ENCODE peak calls at places on chromosomes 4 and X, in five cellular contexts. W, A, L, U and E are unnamed samples.
A peak's percentile ranks its signal among the peaks of the same experiment; 100 is the strongest.

GRCh38 chr4:2977116-2978097 is 14.0 kb downstream of the GRK4 start:
- DNase-seq in U (no peak), A (no peak), W (no peak), L (no peak), E (no peak)

GRCh38 chr4:139663561-139664138 is 2.0 kb upstream of the MGST2 start:
- DNase-seq in A (no peak), U (no peak), W (no peak), L (no peak), E (no peak)

GRCh38 chr4:136687118-136687517 is 845.2 kb downstream of the PCDH18 start:
- DNase-seq in U (no peak), L (no peak), W (no peak), A (no peak), E (no peak)

GRCh38 chrX:151711787-151712186 is 4.0 kb upstream of the FATE1 start:
- DNase-seq in A (peak; percentile 32), L (no peak), W (no peak), U (no peak), E (no peak)

GRCh38 chrX:71225661-71226060 is 2.6 kb downstream of the GJB1 start:
- DNase-seq in L (no peak), A (no peak), U (no peak), W (no peak), E (no peak)

GRCh38 chrX:46381630-46382029 is 163.6 kb downstream of the ZNF674 start:
- DNase-seq in L (no peak), U (no peak), A (no peak), W (no peak), E (no peak)

GRCh38 chrX:48945517-48946348 is 11.7 kb downstream of the OTUD5 start:
- DNase-seq in U (peak; percentile 46), L (no peak), W (peak; percentile 75), A (peak; percentile 32), E (peak; percentile 23)

GRCh38 chrX:109537324-109537665 is 651 bp downstream of the NXT2 start:
- DNase-seq in A (no peak), U (no peak), W (no peak), L (peak; percentile 4), E (no peak)

GRCh38 chrX:103404225-103405008 is 28.1 kb downstream of the BEX3 start:
- DNase-seq in U (peak; percentile 52), A (peak; percentile 57), L (peak; percentile 33), W (peak; percentile 62), E (no peak)

GRCh38 chrX:110135618-110136017 is 132.7 kb downstream of the TMEM164 start:
- DNase-seq in A (no peak), L (no peak), W (no peak), U (no peak), E (no peak)

GRCh38 chr4:37780444-37781133 is 45.9 kb upstream of the PGM2 start:
- DNase-seq in L (no peak), U (no peak), A (no peak), W (no peak), E (no peak)

GRCh38 chr4:122003335-122003734 is 51.5 kb upstream of the TRPC3 start:
- DNase-seq in U (no peak), A (no peak), L (no peak), W (peak; percentile 60), E (no peak)
- TF ChIP-seq CTCF in U (peak; percentile 58), A (no peak), L (peak; percentile 32), W (peak; percentile 64), E (peak; percentile 39)

DNA sequence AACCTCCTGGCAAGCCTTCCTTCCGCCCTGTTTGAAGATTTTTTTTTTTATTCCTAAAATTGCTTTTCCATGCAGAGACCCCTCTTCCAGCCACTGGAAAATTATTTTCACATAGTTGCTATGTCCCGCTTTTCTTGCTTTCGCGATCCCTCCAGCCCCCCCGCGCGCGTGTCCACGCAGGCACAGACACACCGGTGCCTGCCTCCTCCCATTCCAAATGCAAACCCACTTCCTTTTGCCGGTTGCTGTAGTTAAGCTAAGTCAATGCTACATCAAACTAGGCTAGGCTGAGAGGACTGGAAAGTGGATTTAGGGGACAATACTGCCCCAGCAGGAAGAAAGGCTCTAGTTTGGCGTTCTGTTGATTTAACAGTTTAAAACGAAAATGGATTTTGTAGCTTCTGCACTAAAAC is 111.0 kb downstream of the DHX15 start:
- DNase-seq in L (no peak), A (peak; percentile 26), U (peak; percentile 43), W (peak; percentile 25), E (no peak)
- TF ChIP-seq CTCF in L (no peak), A (no peak), U (peak; percentile 13), W (no peak), E (peak; percentile 20)

DNA sequence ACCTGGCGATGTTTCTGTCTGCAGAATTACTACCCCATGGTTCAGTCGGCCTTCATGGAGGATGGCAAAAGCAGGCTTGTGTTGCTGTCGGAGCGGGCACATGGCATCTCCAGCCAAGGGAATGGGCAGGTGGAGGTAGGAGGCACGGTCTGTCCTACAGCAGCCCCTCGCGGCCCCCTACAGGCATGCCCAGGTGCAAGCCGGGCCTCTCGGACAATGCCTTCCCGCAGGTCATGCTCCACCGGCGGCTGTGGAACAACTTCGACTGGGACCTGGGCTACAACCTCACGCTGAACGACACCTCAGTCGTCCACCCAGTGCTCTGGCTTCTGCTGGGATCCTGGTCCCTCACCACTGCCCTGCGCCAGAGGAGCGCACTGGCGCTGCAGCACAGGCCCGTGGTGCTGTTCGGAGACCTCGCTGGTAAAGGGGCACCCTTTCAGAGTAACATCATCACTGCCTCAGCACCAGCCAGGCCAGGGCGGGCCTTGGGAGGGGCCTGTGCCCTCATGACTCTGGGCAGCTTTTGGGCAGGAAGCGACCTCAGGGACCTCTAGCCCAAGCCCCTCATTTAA is 29.5 kb upstream of the MRFAP1 start:
- DNase-seq in A (no peak), L (no peak), U (no peak), W (no peak), E (no peak)
- TF ChIP-seq CTCF in A (no peak), L (no peak), U (no peak), W (no peak), E (no peak)

GRCh38 chr4:143458966-143459365 is 54.5 kb upstream of the SMARCA5 start:
- DNase-seq in A (no peak), L (no peak), W (no peak), U (no peak), E (no peak)

GRCh38 chr4:143455211-143455610 is 58.3 kb upstream of the SMARCA5 start:
- DNase-seq in A (no peak), L (no peak), W (no peak), U (no peak), E (no peak)
- TF ChIP-seq CTCF in A (no peak), L (no peak), W (no peak), U (no peak), E (no peak)

DNA sequence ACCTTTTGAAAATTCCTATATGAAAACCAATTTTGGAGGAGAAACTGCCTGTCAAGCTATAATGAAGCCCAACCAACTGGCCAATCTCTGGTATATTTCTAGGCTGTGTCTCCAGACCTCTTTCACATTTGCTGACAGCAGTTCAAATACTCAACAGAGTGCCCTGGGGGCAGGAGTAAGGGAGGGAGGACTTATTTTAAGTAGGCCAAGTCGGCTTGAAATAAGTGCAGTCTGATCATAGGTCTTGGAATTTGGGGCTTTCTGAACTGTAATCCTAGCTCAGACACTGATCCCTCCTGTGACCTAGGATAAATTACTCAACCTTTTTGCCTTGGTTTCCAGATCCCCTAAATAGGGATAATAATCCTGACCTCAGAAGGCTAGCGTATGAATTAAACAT is 59.4 kb upstream of the SLC7A11 start:
- DNase-seq in L (no peak), W (no peak), U (no peak), A (no peak), E (no peak)
- TF ChIP-seq CTCF in L (no peak), W (no peak), U (no peak), A (no peak), E (no peak)

DNA sequence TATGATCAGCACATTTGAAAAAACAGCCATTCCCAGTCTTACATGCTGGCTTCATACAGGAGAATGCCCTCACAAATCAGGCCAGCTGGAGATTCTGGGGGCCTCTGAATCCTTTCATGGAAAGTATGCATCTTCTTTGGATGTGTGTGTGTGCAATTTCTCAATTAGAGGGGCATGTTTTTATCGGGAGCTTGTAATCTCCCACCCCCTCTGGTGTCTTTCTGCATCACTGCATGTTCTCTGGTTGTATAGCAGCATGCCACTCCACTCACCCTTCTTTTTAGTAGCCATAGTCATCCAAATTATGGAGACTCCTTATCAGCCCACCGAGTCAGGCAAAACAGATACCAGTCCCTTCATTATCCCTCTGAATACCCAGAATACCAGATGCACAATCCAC is 282.2 kb upstream of the SLIT2 start:
- DNase-seq in L (no peak), U (no peak), W (peak; percentile 22), A (no peak), E (no peak)
- TF ChIP-seq CTCF in L (no peak), U (no peak), W (peak; percentile 18), A (no peak), E (no peak)

GRCh38 chrX:93538575-93538974 is 134.8 kb downstream of the NAP1L3 start:
- DNase-seq in U (no peak), W (peak; percentile 4), L (no peak), A (no peak), E (no peak)
- TF ChIP-seq CTCF in U (peak; percentile 59), W (peak; percentile 69), L (no peak), A (no peak), E (peak; percentile 44)